ENCODE peak calls at places on chromosomes 6 and 20, in nine cellular contexts. E is aorta, U is body of pancreas, G is mesendoderm, F is right cardiac atrium, L is choroid plexus epithelial cell, R is coronary artery, P is transverse colon, J is pancreas. X is an unnamed sample.

GRCh38 chr6:42025066-42025789 is 25.1 kb upstream of the TAF8 start:
- DNase-seq in E (peak), U (no peak), G (no peak), F (peak), L (no peak), R (no peak), P (no peak), J (no peak), X (no peak)

GRCh38 chr6:128266946-128267345 is 253.5 kb downstream of the PTPRK start:
- DNase-seq in E (no peak), U (no peak), G (no peak), F (no peak), L (no peak), R (no peak), P (no peak), J (no peak), X (no peak)

GRCh38 chr6:113856571-113857564 is at the start of gene MARCKS:
- DNase-seq in E (peak), U (peak), G (peak), F (peak), L (peak), R (peak), P (peak), J (peak), X (no peak)

GRCh38 chr6:41072836-41073202 is at the start of gene NFYA:
- DNase-seq in E (peak), U (no peak), G (no peak), F (peak), L (no peak), R (no peak), P (peak), J (no peak), X (no peak)

GRCh38 chr20:7682916-7683315 is 257.3 kb downstream of the HAO1 start:
- DNase-seq in E (no peak), U (no peak), G (no peak), F (no peak), L (no peak), R (no peak), P (no peak), J (no peak), X (no peak)

GRCh38 chr6:142313284-142313683 is 11.5 kb downstream of the ADGRG6 start:
- DNase-seq in E (no peak), U (no peak), G (no peak), F (no peak), L (peak), R (no peak), P (no peak), J (no peak), X (no peak)

GRCh38 chr6:77286541-77286940 is 176.8 kb downstream of the HTR1B start:
- DNase-seq in E (no peak), U (no peak), G (no peak), F (no peak), L (no peak), R (no peak), P (no peak), J (no peak), X (no peak)

GRCh38 chr6:23316131-23316530 is 746.8 kb downstream of the HDGFL1 start:
- DNase-seq in E (no peak), U (no peak), G (no peak), F (no peak), L (peak), R (no peak), P (no peak), J (no peak), X (no peak)

GRCh38 chr6:163860194-163861081 is 445.9 kb downstream of the QKI start:
- DNase-seq in E (no peak), U (no peak), G (no peak), F (peak), L (peak), R (no peak), P (no peak), J (no peak), X (no peak)

GRCh38 chr6:39430968-39431523 is 108.5 kb upstream of the KCNK16 start:
- DNase-seq in E (peak), U (peak), G (peak), F (peak), L (peak), R (no peak), P (peak), J (no peak), X (no peak)

GRCh38 chr6:141968632-141969031 is 164.1 kb upstream of the GJE1 start:
- DNase-seq in E (no peak), U (no peak), G (no peak), F (no peak), L (no peak), R (no peak), P (no peak), J (no peak), X (no peak)

DNA sequence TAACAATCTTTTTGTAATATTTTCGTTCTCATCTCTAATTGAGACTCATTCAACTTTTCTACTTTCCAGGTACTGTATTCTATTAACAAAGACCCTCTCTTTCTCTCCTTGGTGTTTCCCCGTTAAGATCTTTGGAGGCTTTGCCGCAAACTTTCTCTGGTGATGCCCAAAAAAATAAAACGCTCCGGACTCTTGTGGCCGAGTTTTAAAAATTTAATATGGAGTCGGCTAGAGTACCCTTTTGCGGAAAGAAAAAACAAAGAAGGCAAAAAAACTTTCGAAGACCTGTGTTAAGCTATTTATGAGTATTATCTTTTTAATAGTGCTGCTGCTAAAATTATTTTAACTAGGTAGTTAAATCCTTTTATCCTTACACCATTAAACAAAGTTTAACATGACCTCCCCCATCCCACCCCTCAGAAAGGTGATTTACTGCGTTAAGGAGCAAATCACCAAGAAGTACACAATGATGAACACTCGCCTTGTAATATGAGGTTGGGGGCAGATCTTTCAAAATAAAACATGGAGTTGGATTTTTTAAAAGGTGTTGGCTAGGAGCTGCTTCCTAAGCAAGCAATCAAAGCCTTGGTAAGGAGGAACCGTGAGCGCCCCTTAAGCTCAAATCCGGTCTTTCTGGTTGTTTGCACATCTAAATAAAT is 10.0 kb downstream of the SIM1 start:
- DNase-seq in E (no peak), U (no peak), G (peak), F (no peak), L (no peak), R (no peak), P (no peak), J (no peak), X (no peak)
- H3K4me3 ChIP-seq in E (no peak), U (no peak), G (no peak), F (no peak), L (no peak), R (no peak), P (no peak), J (peak), X (peak)

GRCh38 chr20:3072530-3073250 is 1.3 kb downstream of the OXT start:
- DNase-seq in E (peak), U (no peak), G (no peak), F (no peak), L (no peak), R (no peak), P (no peak), J (no peak), X (no peak)
- H3K4me3 ChIP-seq in E (no peak), U (no peak), G (no peak), F (peak), L (no peak), R (peak), P (peak), J (peak), X (peak)

GRCh38 chr6:11460001-11460668 is 77.4 kb upstream of the TMEM170B start:
- DNase-seq in E (no peak), U (no peak), G (peak), F (no peak), L (peak), R (no peak), P (no peak), J (no peak), X (no peak)
- H3K4me3 ChIP-seq in E (no peak), U (no peak), G (no peak), F (no peak), L (no peak), R (no peak), P (no peak), J (no peak), X (no peak)

GRCh38 chr6:46011241-46012085 is 4.2 kb downstream of the CLIC5 start:
- DNase-seq in E (no peak), U (no peak), G (no peak), F (peak), L (peak), R (no peak), P (peak), J (no peak), X (peak)
- H3K4me3 ChIP-seq in E (no peak), U (no peak), G (no peak), F (peak), L (no peak), R (no peak), P (peak), J (no peak), X (peak)

GRCh38 chr6:148448371-148449010 is 105.9 kb downstream of the SASH1 start:
- DNase-seq in E (no peak), U (no peak), G (no peak), F (no peak), L (no peak), R (peak), P (no peak), J (no peak), X (no peak)

GRCh38 chr6:148445116-148445515 is 102.5 kb downstream of the SASH1 start:
- DNase-seq in E (no peak), U (no peak), G (peak), F (no peak), L (no peak), R (no peak), P (no peak), J (no peak), X (no peak)

GRCh38 chr6:148447521-148448230 is 105.0 kb downstream of the SASH1 start:
- DNase-seq in E (no peak), U (no peak), G (no peak), F (no peak), L (no peak), R (peak), P (no peak), J (no peak), X (no peak)

GRCh38 chr6:148445620-148446019 is 103.0 kb downstream of the SASH1 start:
- DNase-seq in E (no peak), U (no peak), G (no peak), F (no peak), L (peak), R (no peak), P (no peak), J (no peak), X (no peak)

DNA sequence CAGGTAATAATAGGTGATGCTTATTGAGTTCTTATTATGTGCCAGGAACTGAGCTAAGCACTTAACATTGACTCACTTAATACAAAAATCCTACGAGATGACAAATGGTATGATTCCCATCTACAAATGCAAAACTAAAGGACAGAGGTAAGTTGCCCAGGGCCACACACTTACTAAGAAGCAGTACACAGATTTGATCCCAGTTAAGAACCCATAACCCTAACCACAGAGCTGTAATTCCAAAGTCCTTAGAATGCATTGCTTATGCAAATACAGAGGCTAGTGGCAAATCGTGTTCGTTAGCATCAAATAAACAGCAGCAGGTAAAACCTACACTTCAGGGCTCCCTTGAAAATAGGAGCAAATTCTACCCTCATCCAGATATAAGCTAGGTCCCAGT is 104.0 kb downstream of the SASH1 start:
- DNase-seq in E (no peak), U (no peak), G (no peak), F (no peak), L (no peak), R (no peak), P (no peak), J (no peak), X (no peak)
- H3K4me3 ChIP-seq in E (no peak), U (no peak), G (no peak), F (no peak), L (no peak), R (no peak), P (no peak), J (no peak), X (no peak)

DNA sequence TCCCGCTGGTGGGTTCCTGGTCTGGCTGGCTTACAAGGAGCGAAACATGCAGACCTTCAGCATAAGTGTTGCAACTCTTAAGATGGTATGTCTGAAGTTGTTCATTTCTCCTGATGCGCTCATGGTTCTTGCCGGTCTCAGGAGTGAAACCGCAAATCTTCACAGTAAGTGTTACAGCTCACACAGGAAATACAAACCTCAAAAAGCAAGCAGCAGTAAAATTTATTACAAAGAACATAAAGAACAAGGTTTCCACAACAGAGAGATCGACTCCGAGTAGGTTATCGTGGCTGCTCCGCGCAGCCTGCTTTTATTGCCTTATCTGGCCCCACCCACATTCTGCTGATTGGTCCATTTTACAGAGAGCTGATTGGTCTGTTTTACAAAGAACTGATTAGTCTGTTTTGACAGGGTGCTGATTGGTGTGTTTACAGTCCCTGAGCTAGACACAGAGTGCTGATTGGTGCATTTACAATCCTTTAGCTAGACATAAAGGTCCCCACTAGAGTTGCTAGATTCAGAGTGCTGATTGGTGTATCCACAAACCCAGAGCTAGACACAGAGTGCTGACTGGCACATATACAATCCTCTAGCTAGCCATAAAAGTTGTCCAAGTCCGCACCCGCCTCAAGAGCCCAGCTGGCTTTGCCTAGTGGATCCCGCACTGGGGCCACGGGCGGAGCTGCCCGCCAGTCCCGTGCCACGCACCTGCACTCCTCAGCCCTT is 39.2 kb downstream of the TRIM27 start:
- DNase-seq in E (no peak), U (no peak), G (no peak), F (peak), L (no peak), R (no peak), P (no peak), J (no peak), X (peak)
- H3K4me3 ChIP-seq in E (no peak), U (no peak), G (no peak), F (peak), L (no peak), R (no peak), P (peak), J (no peak), X (peak)

X was measured in effector memory CD4-positive, alpha-beta T cell.